ENCODE peak calls at places on chromosomes 13 and 19, in six cellular contexts. S is esophagus squamous epithelium, Q is uterus, A is GM23248, X is gastrocnemius medialis, V is heart right ventricle. B is an unnamed sample.
A peak's percentile ranks its signal among the peaks of the same experiment; 100 is the strongest.

GRCh38 chr13:68850160-68850559 is 1257.5 kb upstream of the ATXN8OS start:
- DNase-seq in V (no peak), S (no peak), A (no peak), Q (no peak), X (no peak), B (no peak)

GRCh38 chr13:100694722-100695644 is 20.4 kb upstream of the TMTC4 start:
- DNase-seq in Q (no peak), X (no peak), V (no peak), A (peak; percentile 50), S (no peak), B (no peak)

GRCh38 chr13:87426737-87427136 is 244.4 kb upstream of the SLITRK5 start:
- DNase-seq in X (no peak), S (no peak), V (no peak), A (no peak), Q (no peak), B (no peak)

GRCh38 chr13:79360064-79360463 is 46.0 kb downstream of the RBM26 start:
- DNase-seq in A (no peak), X (no peak), V (no peak), S (no peak), Q (no peak), B (no peak)

GRCh38 chr19:52140077-52140710 is 456 bp upstream of the ZNF616 start:
- DNase-seq in A (peak; percentile 20), S (no peak), Q (peak; percentile 18), X (no peak), V (no peak), B (no peak)

GRCh38 chr13:66673401-66673800 is 556.7 kb downstream of the PCDH9 start:
- DNase-seq in Q (no peak), V (no peak), A (peak; percentile 1), S (no peak), X (no peak), B (no peak)

GRCh38 chr13:21673592-21674270 is 2.9 kb downstream of the FGF9 start:
- DNase-seq in Q (no peak), X (no peak), S (no peak), V (no peak), A (peak; percentile 63), B (peak; percentile 52)

GRCh38 chr13:50589651-50590054 is 253.8 kb downstream of the DLEU7 start:
- DNase-seq in Q (peak; percentile 46), X (no peak), V (no peak), A (peak; percentile 96), S (no peak), B (no peak)

GRCh38 chr19:29084266-29084665 is 128.7 kb downstream of the UQCRFS1 start:
- DNase-seq in S (no peak), V (no peak), X (no peak), A (peak; percentile 62), Q (no peak), B (no peak)

GRCh38 chr13:97091202-97091601 is 96.9 kb upstream of the OXGR1 start:
- DNase-seq in A (no peak), S (no peak), V (no peak), X (no peak), Q (no peak), B (no peak)

GRCh38 chr19:10831980-10832658 is 3.9 kb downstream of the TMED1 start:
- DNase-seq in X (no peak), Q (no peak), S (no peak), V (no peak), A (no peak), B (no peak)

GRCh38 chr19:3536429-3537100 is 2.4 kb upstream of the TEKTIP1 start:
- DNase-seq in V (no peak), S (no peak), A (no peak), X (no peak), Q (no peak), B (peak; percentile 78)

GRCh38 chr13:41456768-41457588 is at the start of gene RGCC:
- DNase-seq in A (peak; percentile 91), X (peak; percentile 17), S (peak; percentile 24), V (peak; percentile 80), Q (peak; percentile 46), B (peak; percentile 83)

GRCh38 chr19:51808333-51808986 is 13.5 kb downstream of the FPR3 start:
- DNase-seq in X (no peak), V (peak; percentile 34), A (peak; percentile 70), Q (no peak), S (no peak), B (no peak)

GRCh38 chr13:88707652-88708051 is 1036.5 kb downstream of the SLITRK5 start:
- DNase-seq in S (no peak), Q (no peak), X (no peak), V (no peak), A (no peak), B (no peak)

GRCh38 chr13:68808456-68808855 is 1299.2 kb upstream of the ATXN8OS start:
- DNase-seq in X (no peak), V (no peak), A (no peak), Q (no peak), S (no peak), B (no peak)

GRCh38 chr19:2491130-2491801 is 15.3 kb downstream of the GADD45B start:
- DNase-seq in V (no peak), Q (peak; percentile 39), S (no peak), X (peak; percentile 59), A (peak; percentile 95), B (peak; percentile 70)

GRCh38 chr13:45859682-45860081 is 8.1 kb upstream of the SIAH3 start:
- DNase-seq in S (no peak), V (no peak), X (no peak), Q (no peak), A (no peak), B (no peak)

GRCh38 chr13:20360835-20361412 is 128.8 kb upstream of the GJB6 start:
- DNase-seq in X (no peak), V (no peak), Q (no peak), A (peak; percentile 20), S (no peak), B (no peak)

GRCh38 chr13:25181597-25181996 is 9.5 kb upstream of the AMER2 start:
- DNase-seq in X (no peak), Q (no peak), S (no peak), A (no peak), V (no peak), B (no peak)

GRCh38 chr13:25180450-25180794 is 8.3 kb upstream of the AMER2 start:
- DNase-seq in S (no peak), Q (no peak), V (no peak), A (no peak), X (no peak), B (no peak)

GRCh38 chr13:25179011-25179410 is 6.9 kb upstream of the AMER2 start:
- DNase-seq in V (no peak), S (no peak), X (no peak), A (no peak), Q (no peak), B (no peak)

GRCh38 chr13:25180795-25181537 is 8.9 kb upstream of the AMER2 start:
- DNase-seq in S (no peak), X (no peak), V (no peak), A (no peak), Q (no peak), B (no peak)

DNA sequence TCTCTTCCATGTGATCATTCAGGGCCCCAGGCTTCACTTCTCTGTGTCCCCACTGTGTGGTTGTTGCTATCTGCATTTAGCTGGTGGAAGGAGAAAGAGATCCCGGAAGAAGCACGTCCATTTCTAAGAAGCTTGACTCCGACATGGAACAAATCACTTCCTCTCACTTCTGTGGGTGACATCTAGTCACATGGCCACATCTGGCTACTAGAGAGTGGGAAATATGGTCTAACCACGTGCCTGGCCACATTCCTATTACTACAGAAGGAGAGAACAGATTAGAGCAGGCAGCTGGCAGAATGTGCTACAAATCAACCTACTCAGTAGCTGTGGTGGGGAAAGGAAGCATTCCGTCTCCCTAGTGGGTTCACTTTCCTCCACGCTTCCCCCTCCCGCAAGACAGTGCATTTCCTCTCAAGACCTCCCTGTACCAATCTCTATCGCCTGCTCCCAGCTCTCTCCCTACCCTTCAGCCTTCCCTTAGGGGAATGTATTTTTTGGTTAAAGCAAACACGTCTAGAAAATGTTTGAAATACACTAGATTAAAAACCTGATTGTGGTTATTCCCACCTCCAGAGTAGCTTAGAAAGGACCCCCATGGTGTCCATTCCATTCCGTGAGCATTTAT is 7.8 kb upstream of the AMER2 start:
- DNase-seq in Q (no peak), V (no peak), X (no peak), S (no peak), A (no peak), B (no peak)
- H3K4me3 ChIP-seq in Q (no peak overlapping the region), V (no peak overlapping the region), X (no peak overlapping the region), S (no peak overlapping the region), A (no peak overlapping the region), B (no peak overlapping the region)

DNA sequence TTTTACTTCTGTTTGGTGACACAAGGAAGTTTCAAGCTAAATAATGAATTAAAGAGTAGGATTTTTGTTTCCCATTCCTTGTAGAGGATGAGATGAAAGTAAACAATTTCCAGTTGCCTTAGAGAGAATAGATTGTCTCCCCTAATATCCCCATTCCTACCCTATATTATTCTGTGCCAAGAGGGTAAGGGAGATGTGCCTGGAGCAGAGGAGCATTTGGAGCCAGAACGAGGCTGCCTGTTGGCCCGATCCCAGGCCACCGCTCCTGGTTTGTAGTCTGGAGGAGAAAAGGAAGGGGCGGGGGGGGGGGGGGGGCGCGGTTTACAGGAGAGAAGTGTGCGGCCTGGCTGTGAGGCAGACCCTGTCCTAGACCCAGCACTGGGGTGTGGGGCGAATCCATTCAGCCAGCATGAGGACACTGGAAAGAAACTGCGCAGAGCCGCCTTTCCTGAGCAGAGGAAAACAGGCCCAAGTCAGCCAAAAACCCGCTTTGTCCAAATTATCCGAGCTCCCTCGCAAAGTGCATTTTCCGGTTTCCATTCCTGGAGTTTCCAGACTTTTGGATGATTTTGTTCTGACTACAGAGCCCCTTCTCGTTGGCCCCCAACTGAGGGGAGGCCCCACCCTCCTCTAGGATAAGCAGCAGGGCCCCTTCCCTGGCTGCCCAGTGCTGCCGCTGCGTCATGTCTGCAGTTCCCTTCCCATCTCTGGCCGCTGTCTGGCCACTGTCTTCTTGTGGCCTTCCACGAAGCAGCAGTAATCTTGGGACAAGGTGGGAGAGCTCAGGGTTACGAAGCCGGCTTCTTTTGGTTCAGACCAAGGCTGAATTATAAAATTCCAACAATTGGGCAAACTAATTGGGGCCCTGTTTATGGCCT is 23.0 kb downstream of the NFIX start:
- DNase-seq in A (peak; percentile 77), Q (peak; percentile 86), X (no peak), V (peak; percentile 75), S (no peak), B (peak; percentile 78)
- H3K4me3 ChIP-seq in A (peak overlapping the region; percentile 78), Q (peak overlapping the region; percentile 1), X (peak overlapping the region; percentile 44), V (peak overlapping the region; percentile 13), S (peak overlapping the region; percentile 5), B (peak overlapping the region; percentile 57)

GRCh38 chr19:45418812-45419211 is 4.9 kb downstream of the ERCC1 start:
- DNase-seq in X (no peak), S (no peak), V (no peak), Q (no peak), A (no peak), B (no peak)
- H3K4me3 ChIP-seq in X (no peak overlapping the region), S (no peak overlapping the region), V (no peak overlapping the region), Q (no peak overlapping the region), A (no peak overlapping the region), B (no peak overlapping the region)

DNA sequence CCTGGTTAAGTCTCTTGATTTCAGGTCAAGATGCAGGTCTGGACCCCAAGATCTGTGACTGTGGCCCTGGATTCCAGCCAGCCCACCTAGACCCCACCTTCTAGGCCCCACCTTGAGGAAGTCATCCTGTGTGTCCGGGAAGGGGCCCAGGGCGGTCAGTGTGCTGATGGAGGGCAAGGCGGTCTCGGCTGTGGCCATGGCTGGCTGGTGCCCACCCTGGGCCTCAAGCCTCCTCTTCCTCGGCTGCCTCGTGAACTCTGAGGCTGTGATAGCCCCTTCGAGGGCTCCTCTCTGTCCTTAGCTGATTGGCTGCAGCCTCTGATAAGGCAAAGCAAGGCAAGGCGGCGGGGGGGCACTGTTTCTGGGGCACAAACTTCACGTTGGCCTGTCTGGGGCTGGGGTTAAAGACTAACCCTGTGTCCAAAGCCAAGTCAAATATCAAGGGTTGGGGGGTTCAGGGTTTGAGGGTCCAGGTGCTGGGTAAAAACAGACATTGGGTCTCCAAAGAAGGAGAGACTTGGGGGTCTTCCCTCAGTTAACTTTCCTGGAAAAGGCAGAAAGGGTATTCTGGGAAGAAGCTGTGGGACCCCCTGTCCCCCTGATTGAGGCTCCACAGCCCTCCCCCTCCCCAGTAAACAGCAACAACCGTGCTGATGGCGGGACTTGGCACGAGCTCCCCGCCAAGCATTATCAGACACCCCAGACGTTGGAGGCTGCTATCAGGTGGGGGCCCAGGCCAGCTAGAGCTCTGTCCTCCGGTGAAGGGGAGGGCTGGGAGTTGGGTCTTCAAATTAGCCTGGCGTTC is at the start of gene KLF1:
- DNase-seq in X (no peak), S (no peak), V (no peak), A (no peak), Q (no peak), B (no peak)
- H3K4me3 ChIP-seq in X (peak within 1 kb of the TSS; percentile 49), S (peak within 1 kb of the TSS; percentile 32), V (no peak within 1 kb of the TSS), A (no peak within 1 kb of the TSS), Q (no peak within 1 kb of the TSS), B (peak within 1 kb of the TSS; percentile 63)

B was measured in psoas muscle.